ENCODE peak calls at places on chromosomes 4 and X, in six cellular contexts. K, U, E, N, O and P are unnamed samples.

GRCh38 chr4:139603576-139604387 is 47.8 kb upstream of the SETD7 start:
- DNase-seq in K (peak), U (peak), E (no peak), N (peak), O (peak), P (peak)

GRCh38 chr4:183746305-183747229 is 87.5 kb downstream of the TRAPPC11 start:
- DNase-seq in K (peak), U (peak), E (peak), N (peak), O (no peak), P (peak)

GRCh38 chr4:112704991-112705845 is 68.3 kb downstream of the LARP7 start:
- DNase-seq in K (no peak), U (peak), E (peak), N (peak), O (peak), P (peak)

GRCh38 chr4:77040856-77041576 is 34.8 kb downstream of the CCNI start:
- DNase-seq in K (no peak), U (no peak), E (no peak), N (peak), O (no peak), P (peak)

GRCh38 chr4:181488926-181489325 is 754.3 kb upstream of the TENM3 start:
- DNase-seq in K (no peak), U (no peak), E (no peak), N (no peak), O (no peak), P (no peak)

GRCh38 chr4:155809835-155810234 is 51.0 kb downstream of the GUCY1B1 start:
- DNase-seq in K (peak), U (peak), E (no peak), N (peak), O (peak), P (peak)

GRCh38 chrX:66994729-66995128 is 355.9 kb upstream of the EDA2R start:
- DNase-seq in K (no peak), U (no peak), E (no peak), N (no peak), O (no peak), P (no peak)

GRCh38 chr4:55183926-55184599 is 58.7 kb upstream of the KDR start:
- DNase-seq in K (no peak), U (peak), E (no peak), N (peak), O (peak), P (peak)

GRCh38 chrX:43552166-43552565 is 103.9 kb upstream of the MAOA start:
- DNase-seq in K (no peak), U (no peak), E (no peak), N (no peak), O (no peak), P (peak)

GRCh38 chr4:8182294-8182693 is 16.8 kb upstream of the SH3TC1 start:
- DNase-seq in K (no peak), U (no peak), E (no peak), N (no peak), O (no peak), P (no peak)
- H3K4me3 ChIP-seq in K (no peak), U (no peak), E (no peak), N (no peak), O (no peak), P (no peak)

DNA sequence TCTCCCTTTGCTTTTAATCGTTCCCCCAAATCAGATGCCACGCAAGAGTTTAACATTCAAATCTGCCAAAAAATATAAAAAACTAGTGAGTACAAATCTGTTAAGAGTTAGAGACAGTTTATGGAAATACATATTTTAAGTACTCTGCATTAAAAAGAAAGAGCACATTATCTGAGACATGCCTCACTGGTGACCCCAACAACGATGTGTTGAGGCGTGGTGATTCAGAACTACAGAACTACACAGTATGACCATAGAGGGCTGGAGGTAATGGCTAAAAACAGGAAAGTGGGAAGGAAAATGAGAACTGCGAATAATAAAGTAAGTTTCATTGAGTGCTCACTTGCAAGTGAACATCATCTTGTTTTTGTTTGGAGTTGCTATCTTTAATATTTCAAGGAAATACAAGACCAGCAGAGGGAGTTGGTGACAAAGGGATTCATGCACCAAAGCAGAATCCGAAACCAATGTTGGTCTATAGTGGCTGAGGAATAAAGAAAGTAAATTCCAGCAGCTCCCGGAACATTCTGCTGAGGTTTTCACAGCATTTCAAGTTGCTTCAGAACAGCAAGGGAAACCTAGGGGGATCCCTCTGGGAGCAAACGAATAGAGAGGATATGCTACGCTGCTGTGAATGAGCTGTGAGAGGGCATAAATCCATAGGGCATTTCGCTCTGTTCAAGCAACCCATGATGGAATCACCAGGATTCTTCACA is 92.2 kb downstream of the DCHS2 start:
- DNase-seq in K (no peak), U (peak), E (no peak), N (peak), O (peak), P (peak)
- TF ChIP-seq CTCF in K (no peak), U (peak), E (no peak), N (peak), O (peak), P (peak)

DNA sequence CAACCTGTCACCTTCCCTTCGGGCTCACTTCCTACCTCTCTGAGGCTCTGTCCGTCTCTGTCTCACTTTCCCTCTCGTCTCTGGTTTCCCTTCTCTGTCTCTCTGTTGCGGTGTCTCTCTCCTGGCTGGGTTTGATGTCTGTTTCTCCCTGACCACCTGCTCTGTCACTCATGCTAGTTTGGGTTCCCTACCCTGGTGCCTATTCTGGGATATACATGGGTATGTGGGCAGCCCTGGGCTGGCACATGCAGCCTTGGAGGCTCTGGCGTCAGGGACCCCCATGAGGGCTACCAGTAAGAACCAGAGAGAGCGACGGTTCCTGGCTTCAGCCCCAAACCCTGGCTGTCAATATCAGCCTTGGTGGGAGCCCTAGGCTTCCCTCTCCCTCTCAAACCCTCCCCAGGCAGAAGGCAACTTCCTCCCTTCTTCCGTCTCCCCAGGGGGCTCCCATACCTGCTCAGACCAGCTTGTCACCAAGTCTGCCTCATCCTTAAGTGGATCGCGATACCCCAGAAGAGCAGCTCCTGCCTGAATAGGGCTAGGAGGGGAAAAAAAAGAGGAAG is 314 bp downstream of the DNASE1L1 start:
- DNase-seq in K (peak), U (no peak), E (no peak), N (no peak), O (no peak), P (no peak)
- H3K4me3 ChIP-seq in K (peak), U (peak), E (peak), N (peak), O (peak), P (peak)

GRCh38 chr4:46886711-46887110 is 22.3 kb downstream of the COX7B2 start:
- DNase-seq in K (peak), U (peak), E (no peak), N (peak), O (peak), P (peak)
- TF ChIP-seq CTCF in K (peak), U (peak), E (no peak), N (peak), O (peak), P (peak)